ENCODE peak calls at places on chromosome 22, in four cellular contexts. F is ureter, U is transverse colon, W is NCI-H1930. A is an unnamed sample.

GRCh38 chr22:49925525-49926128 is 7.2 kb downstream of the CRELD2 start:
- DNase-seq in F (no peak), U (peak; percentile 58), W (no peak), A (no peak)

GRCh38 chr22:20523118-20523983 is 15.9 kb downstream of the MED15 start:
- DNase-seq in F (no peak), U (no peak), W (no peak), A (no peak)

GRCh38 chr22:41361716-41362310 is 19.9 kb upstream of the TEF start:
- DNase-seq in F (no peak), U (no peak), W (no peak), A (no peak)

GRCh38 chr22:39446239-39446721 is 10.5 kb upstream of the MGAT3 start:
- DNase-seq in F (no peak), U (peak; percentile 51), W (no peak), A (no peak)

GRCh38 chr22:46672731-46673130 is 52.5 kb downstream of the GRAMD4 start:
- DNase-seq in F (no peak), U (peak; percentile 61), W (no peak), A (no peak)

GRCh38 chr22:49312601-49313000 is 515.1 kb downstream of the BRD1 start:
- DNase-seq in F (peak; percentile 1), U (no peak), W (no peak), A (no peak)

GRCh38 chr22:19691721-19692341 is 22.5 kb upstream of the SEPTIN5 start:
- DNase-seq in F (no peak), U (no peak), W (no peak), A (no peak)

GRCh38 chr22:30245985-30246901 is at the start of gene LIF:
- DNase-seq in F (no peak), U (peak; percentile 52), W (no peak), A (no peak)

GRCh38 chr22:24134090-24134846 is 47.0 kb upstream of the SUSD2 start:
- DNase-seq in F (no peak), U (peak; percentile 45), W (no peak), A (no peak)

GRCh38 chr22:35634981-35635540 is 13.2 kb upstream of the APOL6 start:
- DNase-seq in F (no peak), U (no peak), W (no peak), A (no peak)

GRCh38 chr22:27775087-27775697 is 26.4 kb downstream of the MN1 start:
- DNase-seq in F (no peak), U (no peak), W (no peak), A (no peak)

GRCh38 chr22:18023509-18024275 is 669 bp downstream of the MICAL3 start:
- DNase-seq in F (peak; percentile 74), U (peak; percentile 90), W (peak; percentile 57), A (no peak)

GRCh38 chr22:21856868-21857267 is 10.6 kb downstream of the MAPK1 start:
- DNase-seq in F (no peak), U (no peak), W (no peak), A (no peak)

GRCh38 chr22:39839917-39840510 is 53.5 kb downstream of the ENTHD1 start:
- DNase-seq in F (no peak), U (no peak), W (no peak), A (no peak)

GRCh38 chr22:19149047-19149883 is 827 bp downstream of the GSC2 start:
- DNase-seq in F (no peak), U (no peak), W (no peak), A (no peak)

GRCh38 chr22:45968751-45969413 is 8.1 kb downstream of the WNT7B start:
- DNase-seq in F (no peak), U (no peak), W (no peak), A (no peak)

GRCh38 chr22:50107529-50107928 is 17.7 kb downstream of the MOV10L1 start:
- DNase-seq in F (no peak), U (no peak), W (no peak), A (no peak)

GRCh38 chr22:40818747-40819662 is at the start of gene SLC25A17:
- DNase-seq in F (peak; percentile 88), U (peak; percentile 93), W (peak; percentile 88), A (no peak)

GRCh38 chr22:46763051-46763705 is 728 bp downstream of the TBC1D22A start:
- DNase-seq in F (peak; percentile 68), U (peak; percentile 68), W (no peak), A (no peak)

GRCh38 chr22:42294034-42294985 is 23.9 kb upstream of the TCF20 start:
- DNase-seq in F (no peak), U (peak; percentile 64), W (no peak), A (no peak)

GRCh38 chr22:28019360-28019759 is 100.3 kb upstream of the PITPNB start:
- DNase-seq in F (peak; percentile 39), U (peak; percentile 3), W (no peak), A (no peak)